ENCODE peak calls at places on chromosomes 13 and 19, in ten cellular contexts. O is gastrocnemius medialis; A is uterus; F is lung; K is neural progenitor cell; R is mesendoderm; H is brain microvascular endothelial cell; Y is HAP-1; X is CD4-positive, CD25-positive, alpha-beta regulatory T cell; G is heart left ventricle. B is an unnamed sample.

GRCh38 chr13:27338816-27339215 is 68.2 kb downstream of the RASL11A start:
- DNase-seq in O (no peak), A (no peak), F (no peak), K (peak; percentile 73), R (peak; percentile 82), H (no peak), Y (peak; percentile 47), X (peak; percentile 21), G (no peak), B (no peak)

GRCh38 chr19:31332096-31332495 is 17.1 kb downstream of the TSHZ3 start:
- DNase-seq in O (no peak), A (no peak), F (no peak), K (no peak), R (no peak), H (no peak), Y (no peak), X (no peak), G (no peak), B (no peak)

GRCh38 chr13:44620057-44620456 is 43.9 kb upstream of the TSC22D1 start:
- DNase-seq in O (no peak), A (no peak), F (no peak), K (peak; percentile 18), R (no peak), H (peak; percentile 5), Y (peak; percentile 13), X (no peak), G (no peak), B (no peak)

GRCh38 chr13:44298314-44298713 is 75.3 kb upstream of the SERP2 start:
- DNase-seq in O (no peak), A (no peak), F (no peak), K (no peak), R (no peak), H (no peak), Y (no peak), X (no peak), G (no peak), B (no peak)

GRCh38 chr13:35512271-35512920 is 35.9 kb upstream of the MAB21L1 start:
- DNase-seq in O (no peak), A (peak; percentile 61), F (no peak), K (no peak), R (peak; percentile 43), H (peak; percentile 89), Y (no peak), X (no peak), G (no peak), B (no peak)

GRCh38 chr19:46426506-46427162 is 2.1 kb downstream of the PNMA8C start:
- DNase-seq in O (no peak), A (peak; percentile 73), F (peak; percentile 60), K (peak; percentile 97), R (peak; percentile 87), H (peak; percentile 56), Y (peak; percentile 92), X (peak; percentile 2), G (peak; percentile 85), B (peak; percentile 81)

GRCh38 chr13:99496322-99497142 is 4.7 kb upstream of the TM9SF2 start:
- DNase-seq in O (peak; percentile 50), A (peak; percentile 72), F (peak; percentile 71), K (no peak), R (peak; percentile 14), H (peak; percentile 9), Y (peak; percentile 72), X (peak; percentile 92), G (no peak), B (peak; percentile 26)

GRCh38 chr13:30551194-30551593 is 66.5 kb upstream of the USPL1 start:
- DNase-seq in O (no peak), A (no peak), F (no peak), K (peak; percentile 52), R (peak; percentile 64), H (no peak), Y (no peak), X (peak; percentile 71), G (no peak), B (no peak)

GRCh38 chr13:26442541-26442940 is 114.9 kb upstream of the WASF3 start:
- DNase-seq in O (no peak), A (no peak), F (no peak), K (no peak), R (peak; percentile 85), H (no peak), Y (no peak), X (no peak), G (no peak), B (no peak)

GRCh38 chr19:40672573-40673299 is 17.7 kb downstream of the NUMBL start:
- DNase-seq in O (no peak), A (no peak), F (no peak), K (no peak), R (no peak), H (no peak), Y (no peak), X (no peak), G (no peak), B (no peak)

GRCh38 chr19:1590641-1591397 is 1.8 kb downstream of the MBD3 start:
- DNase-seq in O (no peak), A (no peak), F (no peak), K (peak; percentile 54), R (peak; percentile 61), H (no peak), Y (peak; percentile 58), X (peak; percentile 48), G (no peak), B (no peak)

GRCh38 chr13:74771964-74772363 is 637.8 kb upstream of the KLF12 start:
- DNase-seq in O (no peak), A (no peak), F (no peak), K (no peak), R (no peak), H (peak; percentile 57), Y (no peak), X (no peak), G (no peak), B (no peak)

GRCh38 chr13:97423300-97424045 is 10.5 kb upstream of the RAP2A start:
- DNase-seq in O (no peak), A (no peak), F (no peak), K (no peak), R (no peak), H (no peak), Y (no peak), X (no peak), G (no peak), B (no peak)

GRCh38 chr13:97425570-97425969 is 8.4 kb upstream of the RAP2A start:
- DNase-seq in O (no peak), A (no peak), F (no peak), K (no peak), R (no peak), H (peak; percentile 59), Y (no peak), X (no peak), G (no peak), B (no peak)

GRCh38 chr13:97417698-97418097 is 16.3 kb upstream of the RAP2A start:
- DNase-seq in O (no peak), A (no peak), F (no peak), K (no peak), R (no peak), H (no peak), Y (no peak), X (no peak), G (no peak), B (no peak)

GRCh38 chr13:97426695-97427094 is 7.3 kb upstream of the RAP2A start:
- DNase-seq in O (no peak), A (no peak), F (no peak), K (no peak), R (no peak), H (no peak), Y (no peak), X (no peak), G (no peak), B (no peak)

DNA sequence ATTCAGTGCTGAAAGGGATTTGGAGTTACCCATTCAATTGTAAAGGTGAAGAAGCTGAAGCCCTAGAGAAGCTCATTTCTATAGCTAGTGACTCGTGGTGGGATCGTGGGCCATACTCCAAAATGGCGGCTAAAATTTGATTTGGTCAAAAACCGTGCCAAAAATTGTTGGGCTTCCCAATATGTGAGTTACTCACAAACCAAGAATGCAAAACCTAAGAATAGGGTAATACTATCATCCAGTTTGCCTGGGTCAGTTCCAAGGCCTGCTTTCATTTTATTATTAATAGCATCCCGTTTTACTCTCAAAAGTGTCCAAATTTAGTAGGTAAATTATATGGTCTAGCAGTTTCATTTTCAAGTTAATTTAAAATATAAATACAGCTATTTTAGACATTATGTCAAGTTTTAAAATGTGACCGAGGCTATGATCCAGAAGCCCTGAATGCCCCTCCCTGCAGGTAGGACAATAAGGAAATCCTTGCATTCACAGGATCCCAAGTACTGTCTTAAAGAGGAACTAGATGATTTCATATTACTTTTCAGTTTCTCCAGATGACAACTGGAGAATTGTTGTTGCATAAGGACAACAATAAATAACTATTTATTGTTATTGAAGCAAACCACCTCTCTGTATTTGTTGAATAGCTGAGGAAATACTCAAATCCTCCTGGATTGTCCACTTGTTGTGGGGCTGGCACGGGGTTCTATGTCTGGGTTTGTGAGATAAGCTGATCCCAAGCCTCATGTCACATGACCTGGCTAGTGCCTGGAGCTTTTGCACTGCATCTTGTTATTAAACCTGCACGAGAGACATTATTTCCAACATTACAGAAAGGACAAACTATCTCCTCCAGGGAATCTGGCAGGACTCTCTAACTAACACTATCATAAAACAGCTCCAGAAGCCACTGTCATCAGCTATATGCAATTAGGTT is 11.6 kb upstream of the RAP2A start:
- DNase-seq in O (no peak), A (no peak), F (no peak), K (no peak), R (no peak), H (no peak), Y (no peak), X (no peak), G (no peak), B (no peak)
- H3K27me3 ChIP-seq in O (no peaks in the 10 kb centered on the region), A (no peaks in the 10 kb centered on the region), F (no peaks in the 10 kb centered on the region), K (no peaks in the 10 kb centered on the region), R (no peaks in the 10 kb centered on the region), H (no peaks in the 10 kb centered on the region), Y (peaks cover 13% of the 10 kb centered on the region), X (peaks cover 8% of the 10 kb centered on the region), G (no peaks in the 10 kb centered on the region), B (no peaks in the 10 kb centered on the region)

GRCh38 chr19:52474351-52475127 is 21.2 kb downstream of the ZNF578 start:
- DNase-seq in O (no peak), A (no peak), F (no peak), K (no peak), R (no peak), H (no peak), Y (no peak), X (no peak), G (no peak), B (no peak)
- H3K36me3 ChIP-seq in O (no peaks in the 10 kb centered on the region), A (no peaks in the 10 kb centered on the region), F (peaks cover 14% of the 10 kb centered on the region), K (no peaks in the 10 kb centered on the region), R (no peaks in the 10 kb centered on the region), H (no peaks in the 10 kb centered on the region), Y (no peaks in the 10 kb centered on the region), X (no peaks in the 10 kb centered on the region), G (no peaks in the 10 kb centered on the region), B (no peaks in the 10 kb centered on the region)

GRCh38 chr13:110801044-110801443 is 87.5 kb downstream of the ING1 start:
- DNase-seq in O (no peak), A (no peak), F (no peak), K (no peak), R (peak; percentile 11), H (no peak), Y (no peak), X (no peak), G (no peak), B (no peak)
- H3K27me3 ChIP-seq in O (peaks cover 54% of the 10 kb centered on the region), A (no peaks in the 10 kb centered on the region), F (no peaks in the 10 kb centered on the region), K (peaks cover 66% of the 10 kb centered on the region), R (no peaks in the 10 kb centered on the region), H (no peaks in the 10 kb centered on the region), Y (peaks cover 24% of the 10 kb centered on the region), X (peaks cover 15% of the 10 kb centered on the region), G (peaks cover 9% of the 10 kb centered on the region), B (no peaks in the 10 kb centered on the region)

DNA sequence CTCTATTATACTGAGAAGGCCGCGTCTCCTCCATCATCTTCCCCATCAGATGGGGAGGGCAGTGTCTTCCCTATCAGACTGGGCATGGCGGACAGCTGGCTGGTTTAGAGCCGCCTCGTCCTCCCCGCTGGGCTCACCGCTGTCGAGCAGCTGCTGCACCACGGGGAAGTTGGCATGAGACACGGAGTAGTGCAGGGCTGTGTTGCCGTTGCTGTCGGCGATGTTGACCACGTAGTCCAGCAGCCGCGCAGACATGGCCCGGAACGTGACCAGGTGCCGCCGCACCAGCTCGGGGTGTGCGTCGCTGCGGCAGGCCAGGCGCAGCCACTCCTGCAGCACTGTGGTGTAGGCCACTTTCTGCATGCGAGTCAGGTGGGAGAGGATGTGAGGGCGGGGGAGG is 18.8 kb upstream of the SPC24 start:
- DNase-seq in O (no peak), A (no peak), F (no peak), K (no peak), R (no peak), H (no peak), Y (no peak), X (no peak), G (no peak), B (no peak)
- H3K36me3 ChIP-seq in O (no peaks in the 10 kb centered on the region), A (no peaks in the 10 kb centered on the region), F (peaks cover 11% of the 10 kb centered on the region), K (no peaks in the 10 kb centered on the region), R (peaks cover 8% of the 10 kb centered on the region), H (peaks cover 45% of the 10 kb centered on the region), Y (peaks cover 6% of the 10 kb centered on the region), X (no peaks in the 10 kb centered on the region), G (peaks cover 100% of the 10 kb centered on the region), B (peaks cover 87% of the 10 kb centered on the region)